ENCODE peak calls at places on chromosome 5, in four cellular contexts. E is AG09309, Y is body of pancreas, R is HCT116. S is an unnamed sample.

GRCh38 chr5:337565-338130 is 16.1 kb downstream of the AHRR start:
- DNase-seq in E (no peak), Y (no peak), R (peak), S (no peak)

GRCh38 chr5:74546796-74547195 is 93.7 kb downstream of the ENC1 start:
- DNase-seq in R (no peak), E (no peak), Y (no peak), S (no peak)

GRCh38 chr5:139100825-139101224 is 97.3 kb downstream of the SIL1 start:
- DNase-seq in Y (no peak), E (peak), R (peak), S (no peak)

GRCh38 chr5:12023614-12024241 is 119.5 kb upstream of the CTNND2 start:
- DNase-seq in Y (peak), E (peak), R (no peak), S (no peak)

GRCh38 chr5:78610633-78611032 is 37.9 kb downstream of the LHFPL2 start:
- DNase-seq in Y (no peak), R (no peak), E (no peak), S (no peak)

GRCh38 chr5:77844408-77845272 is 68.5 kb upstream of the TBCA start:
- DNase-seq in Y (no peak), E (no peak), R (no peak), S (no peak)

GRCh38 chr5:44935262-44935661 is 126.5 kb downstream of the MRPS30 start:
- DNase-seq in E (no peak), R (peak), Y (no peak), S (no peak)

GRCh38 chr5:56148453-56148971 is 84.6 kb downstream of the ANKRD55 start:
- DNase-seq in R (no peak), E (no peak), Y (peak), S (no peak)

GRCh38 chr5:75566710-75567309 is 44.4 kb upstream of the ANKDD1B start:
- DNase-seq in R (peak), Y (no peak), E (peak), S (peak)

GRCh38 chr5:124372457-124372856 is 374.0 kb downstream of the ZNF608 start:
- DNase-seq in E (no peak), R (no peak), Y (no peak), S (no peak)

GRCh38 chr5:36724429-36725332 is 118.3 kb downstream of the SLC1A3 start:
- DNase-seq in E (no peak), Y (peak), R (no peak), S (no peak)

GRCh38 chr5:58710871-58711270 is 128.0 kb downstream of the RAB3C start:
- DNase-seq in Y (no peak), R (no peak), E (no peak), S (no peak)

GRCh38 chr5:177455036-177455660 is 8.5 kb downstream of the PRR7 start:
- DNase-seq in E (no peak), Y (peak), R (peak), S (no peak)

GRCh38 chr5:120684213-120684612 is 220.1 kb downstream of the PRR16 start:
- DNase-seq in Y (no peak), E (no peak), R (peak), S (no peak)

GRCh38 chr5:104573979-104574709 is 1011.6 kb upstream of the NUDT12 start:
- DNase-seq in E (no peak), Y (no peak), R (no peak), S (no peak)

DNA sequence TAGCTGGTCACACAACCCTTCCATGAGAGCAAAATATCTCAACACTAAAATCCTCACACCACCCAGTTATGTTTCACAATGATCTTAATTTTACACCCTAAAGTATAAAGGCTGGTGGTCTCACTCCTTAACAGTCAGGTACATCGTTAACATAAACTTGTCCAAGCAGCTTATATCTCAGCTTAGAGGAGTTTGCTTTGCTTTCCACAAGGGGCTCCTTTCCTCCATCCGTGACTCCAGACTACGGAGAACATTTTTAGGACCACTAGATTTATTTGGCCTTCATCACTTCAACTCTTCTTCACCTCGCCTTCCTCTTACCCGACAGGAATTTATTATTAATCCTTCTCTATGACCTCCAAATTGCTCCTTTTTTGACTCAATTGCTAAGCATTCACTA is 1014.1 kb upstream of the NUDT12 start:
- DNase-seq in R (no peak), Y (no peak), E (no peak), S (no peak)
- TF ChIP-seq CTCF in R (no peak), Y (no peak), E (no peak), S (no peak)

DNA sequence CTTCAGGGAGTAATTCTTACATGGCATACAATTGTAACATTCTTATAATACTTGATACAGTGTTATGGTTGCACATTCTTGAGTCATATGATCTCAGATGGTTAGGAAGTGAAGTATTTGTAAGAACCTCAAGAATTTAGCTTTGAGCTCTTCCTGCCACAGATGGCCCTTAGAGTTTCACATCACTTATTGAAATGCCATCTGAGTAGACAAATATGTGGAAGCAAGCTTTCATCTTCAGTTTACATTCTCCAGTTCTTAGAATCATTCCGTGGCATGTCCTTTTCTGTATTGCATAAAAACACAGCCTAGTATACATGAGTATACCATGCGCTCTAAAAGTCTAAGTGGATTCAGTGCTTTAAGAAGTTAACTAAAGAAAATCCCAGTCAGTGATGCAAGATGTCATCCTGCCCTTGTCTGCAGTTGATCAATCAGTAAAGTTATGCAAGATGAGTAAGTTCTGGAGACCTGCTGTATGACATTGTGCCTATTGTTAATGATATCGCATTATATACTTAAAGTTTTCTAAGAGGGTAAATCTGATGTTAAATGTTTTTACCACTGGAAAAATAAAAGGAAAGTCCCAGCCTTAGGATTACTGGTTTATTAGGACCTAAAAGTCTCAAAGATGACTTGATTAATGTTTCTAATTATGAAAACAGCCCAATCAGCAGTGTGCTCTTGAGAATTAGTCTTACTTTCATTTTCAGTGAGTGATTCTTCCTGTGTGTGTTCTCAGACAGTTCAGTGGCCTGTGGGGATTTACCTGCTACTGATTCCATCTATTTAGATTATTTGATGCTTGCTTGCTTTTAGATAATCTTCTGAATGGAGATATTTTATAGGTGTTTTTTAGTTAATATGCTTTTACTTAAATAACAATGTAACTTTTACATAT is 29.4 kb downstream of the RHOBTB3 start:
- DNase-seq in E (peak), Y (no peak), R (no peak), S (peak)
- H3K4me3 ChIP-seq in E (no peak), Y (no peak), R (no peak), S (peak)

GRCh38 chr5:150489358-150490295 is 18.3 kb upstream of the NDST1 start:
- DNase-seq in E (no peak), R (no peak), Y (peak), S (no peak)

GRCh38 chr5:150485770-150486401 is 22.0 kb upstream of the NDST1 start:
- DNase-seq in R (no peak), E (no peak), Y (peak), S (no peak)

GRCh38 chr5:150486402-150487198 is 21.3 kb upstream of the NDST1 start:
- DNase-seq in E (no peak), R (peak), Y (peak), S (no peak)

GRCh38 chr5:150488519-150489357 is 19.2 kb upstream of the NDST1 start:
- DNase-seq in E (peak), R (no peak), Y (peak), S (peak)

DNA sequence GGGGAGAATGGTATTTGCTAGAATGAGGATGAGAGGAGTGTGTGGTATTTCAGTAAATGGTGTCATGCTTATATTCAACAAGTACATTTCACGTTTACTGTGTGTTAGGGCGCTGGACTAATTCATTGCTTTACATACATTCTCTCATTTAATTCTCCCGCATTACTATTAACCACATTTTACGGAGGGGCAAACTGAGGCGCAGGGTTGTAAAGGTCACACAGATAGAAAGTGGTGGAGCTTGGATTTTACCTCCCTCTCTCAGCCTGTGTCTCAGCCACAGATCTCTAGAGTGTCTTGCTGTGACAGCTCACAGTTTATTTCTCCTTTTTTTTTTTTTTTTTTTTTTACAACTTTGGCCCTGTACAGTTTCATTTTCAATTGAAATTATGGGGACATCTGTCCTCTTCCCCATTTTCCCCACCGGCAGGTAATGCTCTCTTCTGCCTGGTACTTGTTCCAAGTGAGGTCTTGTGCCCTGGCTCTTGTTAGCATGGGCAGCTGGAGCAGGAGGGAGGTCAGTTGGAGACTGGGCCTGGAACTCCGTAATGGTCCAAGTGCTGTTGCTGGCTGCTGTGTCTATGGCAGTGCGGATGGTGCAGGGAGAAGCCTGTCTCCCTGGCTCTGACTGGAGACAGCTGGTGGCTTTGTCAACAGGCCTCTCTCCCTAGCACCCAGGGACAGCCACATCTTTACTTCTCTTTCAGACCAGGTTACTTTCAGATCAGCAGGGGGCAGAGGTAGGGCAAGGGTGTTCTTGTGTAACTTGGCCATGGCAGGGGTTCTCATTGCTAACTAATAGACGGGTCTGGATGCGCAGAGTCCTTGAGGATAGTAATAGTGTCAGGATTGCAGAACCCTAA is 20.5 kb upstream of the NDST1 start:
- DNase-seq in R (no peak), Y (peak), E (no peak), S (no peak)
- TF ChIP-seq CTCF in R (peak), Y (peak), E (peak), S (peak)

GRCh38 chr5:108869066-108869465 is 121.4 kb downstream of the FER start:
- DNase-seq in E (no peak), R (no peak), Y (no peak), S (no peak)
- H3K4me3 ChIP-seq in E (no peak), R (no peak), Y (no peak), S (no peak)

GRCh38 chr5:68287631-68287975 is 72.0 kb downstream of the PIK3R1 start:
- DNase-seq in E (no peak), Y (no peak), R (no peak), S (no peak)
- TF ChIP-seq CTCF in E (no peak), Y (no peak), R (no peak), S (no peak)

S was measured in AG04449.